ENCODE peak calls at places on chromosome 9, in four cellular contexts. One of them, this sample, is unnamed.

GRCh38 chr9:4615251-4615650 is 46.8 kb upstream of the PLPP6 start:
- DNase-seq in HCT116: no peak
- DNase-seq in GM12878: no peak
- DNase-seq in K562: no peak
- DNase-seq in this sample: no peak

GRCh38 chr9:134487066-134487710 is 154.4 kb upstream of the COL5A1 start:
- DNase-seq in HCT116: no peak
- DNase-seq in GM12878: no peak
- DNase-seq in K562: no peak
- DNase-seq in this sample: no peak

GRCh38 chr9:84471816-84472215 is 131.3 kb upstream of the SLC28A3 start:
- DNase-seq in HCT116: no peak
- DNase-seq in GM12878: no peak
- DNase-seq in K562: no peak
- DNase-seq in this sample: no peak

GRCh38 chr9:11338130-11338529 is 725.3 kb upstream of the PTPRD start:
- DNase-seq in HCT116: no peak
- DNase-seq in GM12878: no peak
- DNase-seq in K562: no peak
- DNase-seq in this sample: no peak

GRCh38 chr9:107198718-107199117 is 84.4 kb upstream of the RAD23B start:
- DNase-seq in HCT116: no peak
- DNase-seq in GM12878: no peak
- DNase-seq in K562: no peak
- DNase-seq in this sample: no peak

GRCh38 chr9:94639045-94639995 is at the start of gene FBP1:
- DNase-seq in HCT116: no peak
- DNase-seq in GM12878: no peak
- DNase-seq in K562: no peak
- DNase-seq in this sample: peak

GRCh38 chr9:109504689-109505088 is 6.6 kb upstream of the PTPN3 start:
- DNase-seq in HCT116: no peak
- DNase-seq in GM12878: no peak
- DNase-seq in K562: no peak
- DNase-seq in this sample: no peak

GRCh38 chr9:4891674-4892073 is 93.4 kb upstream of the JAK2 start:
- DNase-seq in HCT116: no peak
- DNase-seq in GM12878: no peak
- DNase-seq in K562: no peak
- DNase-seq in this sample: no peak

GRCh38 chr9:15278839-15279238 is 28.2 kb downstream of the TTC39B start:
- DNase-seq in HCT116: no peak
- DNase-seq in GM12878: no peak
- DNase-seq in K562: no peak
- DNase-seq in this sample: no peak

GRCh38 chr9:6449645-6450044 is 36.6 kb downstream of the UHRF2 start:
- DNase-seq in HCT116: no peak
- DNase-seq in GM12878: no peak
- DNase-seq in K562: no peak
- DNase-seq in this sample: no peak

GRCh38 chr9:20558609-20559016 is 63.7 kb downstream of the MLLT3 start:
- DNase-seq in HCT116: no peak
- DNase-seq in GM12878: no peak
- DNase-seq in K562: no peak
- DNase-seq in this sample: no peak

GRCh38 chr9:110777201-110777842 is 108.7 kb downstream of the MUSK start:
- DNase-seq in HCT116: no peak
- DNase-seq in GM12878: no peak
- DNase-seq in K562: no peak
- DNase-seq in this sample: no peak

GRCh38 chr9:112822618-112823017 is 68.1 kb downstream of the SLC46A2 start:
- DNase-seq in HCT116: no peak
- DNase-seq in GM12878: no peak
- DNase-seq in K562: no peak
- DNase-seq in this sample: no peak

GRCh38 chr9:87793292-87793691 is 67.4 kb downstream of the CTSL start:
- DNase-seq in HCT116: no peak
- DNase-seq in GM12878: no peak
- DNase-seq in K562: peak
- DNase-seq in this sample: no peak

GRCh38 chr9:31799953-31800609 is 584.4 kb upstream of the ACO1 start:
- DNase-seq in HCT116: peak
- DNase-seq in GM12878: peak
- DNase-seq in K562: no peak
- DNase-seq in this sample: peak

GRCh38 chr9:126491256-126491879 is 122.4 kb upstream of the LMX1B start:
- DNase-seq in HCT116: no peak
- DNase-seq in GM12878: no peak
- DNase-seq in K562: peak
- DNase-seq in this sample: no peak

GRCh38 chr9:8628771-8629170 is 829.2 kb upstream of the DMAC1 start:
- DNase-seq in HCT116: no peak
- DNase-seq in GM12878: no peak
- DNase-seq in K562: no peak
- DNase-seq in this sample: no peak

GRCh38 chr9:8632493-8632892 is 832.9 kb upstream of the DMAC1 start:
- DNase-seq in HCT116: no peak
- DNase-seq in GM12878: no peak
- DNase-seq in K562: no peak
- DNase-seq in this sample: no peak

GRCh38 chr9:8622871-8623270 is 823.3 kb upstream of the DMAC1 start:
- DNase-seq in HCT116: no peak
- DNase-seq in GM12878: no peak
- DNase-seq in K562: no peak
- DNase-seq in this sample: no peak

GRCh38 chr9:8622222-8622802 is 822.7 kb upstream of the DMAC1 start:
- DNase-seq in HCT116: no peak
- DNase-seq in GM12878: no peak
- DNase-seq in K562: no peak
- DNase-seq in this sample: no peak

GRCh38 chr9:8627944-8628679 is 828.5 kb upstream of the DMAC1 start:
- DNase-seq in HCT116: no peak
- DNase-seq in GM12878: no peak
- DNase-seq in K562: no peak
- DNase-seq in this sample: no peak
- TF ChIP-seq EGR1 in HCT116: no peak
- TF ChIP-seq EGR1 in GM12878: no peak
- TF ChIP-seq EGR1 in K562: no peak
- TF ChIP-seq EGR1 in this sample: no peak

DNA sequence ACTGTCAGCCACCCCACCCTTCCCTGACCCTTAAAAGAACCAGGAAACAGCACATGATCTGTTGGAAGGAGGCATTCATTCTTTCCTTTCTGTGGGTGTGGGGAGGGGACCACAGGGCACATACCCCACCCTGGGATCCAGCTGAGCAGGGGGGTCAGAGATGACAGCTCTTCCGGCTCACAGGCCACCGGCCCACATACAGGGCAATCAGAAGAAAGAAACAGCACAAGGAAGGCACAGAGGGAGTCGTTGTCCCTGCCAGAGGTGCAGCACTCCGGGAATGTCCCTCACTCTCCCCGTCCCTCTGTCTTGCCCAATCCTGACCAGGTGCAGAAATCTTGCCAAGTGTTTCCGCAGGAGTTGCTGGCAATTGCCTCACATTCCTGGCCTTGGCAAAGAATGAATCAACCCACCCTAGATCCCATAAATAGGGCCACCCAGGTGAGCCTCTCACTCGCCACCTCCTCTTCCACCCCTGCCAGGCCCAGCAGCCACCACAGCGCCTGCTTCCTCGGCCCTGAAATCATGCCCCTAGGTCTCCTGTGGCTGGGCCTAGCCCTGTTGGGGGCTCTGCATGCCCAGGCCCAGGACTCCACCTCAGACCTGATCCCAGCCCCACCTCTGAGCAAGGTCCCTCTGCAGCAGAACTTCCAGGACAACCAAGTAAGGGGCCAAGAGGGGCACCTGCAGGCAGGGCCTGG is at the start of gene LCN2:
- DNase-seq in HCT116: peak
- DNase-seq in GM12878: no peak
- DNase-seq in K562: peak
- DNase-seq in this sample: no peak
- TF ChIP-seq EGR1 in HCT116: no peak
- TF ChIP-seq EGR1 in GM12878: no peak
- TF ChIP-seq EGR1 in K562: no peak
- TF ChIP-seq EGR1 in this sample: no peak

DNA sequence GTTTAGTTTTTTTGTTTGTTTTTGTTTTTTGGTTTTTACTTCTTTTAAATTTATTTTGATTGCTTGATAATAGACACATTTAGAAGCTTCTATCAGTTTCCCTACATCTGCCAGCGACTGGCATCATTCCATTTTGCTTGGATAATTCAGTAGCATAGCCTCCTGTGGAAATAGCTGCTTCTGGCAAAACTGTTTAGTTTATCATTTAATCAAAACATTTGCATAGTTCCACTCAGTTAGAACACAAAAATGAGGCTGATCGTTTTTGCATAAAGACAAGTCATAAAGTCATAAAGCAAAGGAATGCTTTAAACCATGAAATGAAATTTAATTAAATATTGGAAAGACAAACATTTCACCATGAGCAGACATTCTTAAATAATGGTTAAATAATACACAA is 133.7 kb upstream of the NFIL3 start:
- DNase-seq in HCT116: no peak
- DNase-seq in GM12878: no peak
- DNase-seq in K562: no peak
- DNase-seq in this sample: no peak
- TF ChIP-seq EGR1 in HCT116: no peak
- TF ChIP-seq EGR1 in GM12878: no peak
- TF ChIP-seq EGR1 in K562: no peak
- TF ChIP-seq EGR1 in this sample: no peak

GRCh38 chr9:1639166-1639565 is 376.0 kb upstream of the SMARCA2 start:
- DNase-seq in HCT116: no peak
- DNase-seq in GM12878: no peak
- DNase-seq in K562: no peak
- DNase-seq in this sample: no peak

DNA sequence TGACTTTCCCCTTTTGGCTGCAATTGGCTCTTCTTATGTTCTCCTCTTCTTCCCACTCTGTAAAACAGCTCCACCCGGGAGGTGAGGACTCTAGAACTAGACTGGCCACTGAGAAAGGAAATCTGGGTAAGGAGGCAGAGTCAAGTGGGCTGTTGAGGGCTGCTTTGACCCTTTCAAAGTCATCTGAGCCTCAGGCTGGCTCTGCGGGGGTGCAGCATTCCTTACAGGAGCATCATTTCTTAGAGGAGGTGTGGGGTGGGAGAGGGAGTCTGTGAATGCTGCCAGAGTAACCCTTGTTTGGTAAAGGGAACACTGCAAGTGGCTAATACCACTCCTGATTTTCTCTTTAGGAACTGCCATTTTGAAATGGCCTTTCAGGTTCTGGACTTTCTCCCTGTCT is 377.7 kb upstream of the SMARCA2 start:
- DNase-seq in HCT116: no peak
- DNase-seq in GM12878: no peak
- DNase-seq in K562: no peak
- DNase-seq in this sample: no peak
- TF ChIP-seq EGR1 in HCT116: no peak
- TF ChIP-seq EGR1 in GM12878: no peak
- TF ChIP-seq EGR1 in K562: no peak
- TF ChIP-seq EGR1 in this sample: no peak

DNA sequence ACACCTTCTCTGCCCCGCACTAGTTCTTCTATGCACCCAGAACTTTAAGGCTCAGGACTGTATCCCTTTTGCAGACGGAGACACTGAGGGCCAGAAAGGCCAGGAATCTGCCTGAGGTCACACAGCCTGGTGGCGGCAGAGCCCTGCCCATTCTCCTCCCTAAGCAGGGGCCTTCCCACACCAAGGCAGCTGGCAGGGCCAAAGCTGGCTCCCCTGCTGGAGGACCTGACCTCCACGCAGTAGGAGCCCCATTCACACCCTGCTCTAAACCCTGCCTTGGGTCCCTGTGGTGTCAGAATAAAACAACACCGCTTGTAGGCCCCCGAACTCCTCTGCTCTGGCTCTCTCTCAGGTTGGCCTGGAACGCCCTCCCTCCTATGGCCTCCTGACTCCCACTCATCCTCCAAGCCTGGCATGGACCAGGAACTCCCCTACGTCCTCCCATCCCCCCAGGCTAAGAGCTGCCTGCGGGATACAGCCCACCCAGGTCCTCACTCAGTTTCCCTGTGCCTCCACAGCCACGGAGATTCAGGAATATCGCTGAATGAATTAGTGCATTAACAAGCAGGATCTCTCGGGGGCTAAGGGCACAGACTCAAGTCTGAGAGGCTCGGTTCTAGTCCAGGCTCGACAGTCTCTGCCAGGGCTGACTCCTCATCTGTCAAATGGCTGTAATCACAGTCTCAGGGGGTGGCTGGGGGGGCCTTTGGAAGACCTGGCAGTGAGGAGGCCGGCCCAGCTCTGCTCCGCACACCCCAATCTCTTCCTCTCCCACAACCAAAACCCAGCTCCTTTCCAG is 2.8 kb downstream of the ST6GALNAC6 start:
- DNase-seq in HCT116: no peak
- DNase-seq in GM12878: no peak
- DNase-seq in K562: no peak
- DNase-seq in this sample: no peak
- TF ChIP-seq EGR1 in HCT116: no peak
- TF ChIP-seq EGR1 in GM12878: no peak
- TF ChIP-seq EGR1 in K562: no peak
- TF ChIP-seq EGR1 in this sample: no peak

DNA sequence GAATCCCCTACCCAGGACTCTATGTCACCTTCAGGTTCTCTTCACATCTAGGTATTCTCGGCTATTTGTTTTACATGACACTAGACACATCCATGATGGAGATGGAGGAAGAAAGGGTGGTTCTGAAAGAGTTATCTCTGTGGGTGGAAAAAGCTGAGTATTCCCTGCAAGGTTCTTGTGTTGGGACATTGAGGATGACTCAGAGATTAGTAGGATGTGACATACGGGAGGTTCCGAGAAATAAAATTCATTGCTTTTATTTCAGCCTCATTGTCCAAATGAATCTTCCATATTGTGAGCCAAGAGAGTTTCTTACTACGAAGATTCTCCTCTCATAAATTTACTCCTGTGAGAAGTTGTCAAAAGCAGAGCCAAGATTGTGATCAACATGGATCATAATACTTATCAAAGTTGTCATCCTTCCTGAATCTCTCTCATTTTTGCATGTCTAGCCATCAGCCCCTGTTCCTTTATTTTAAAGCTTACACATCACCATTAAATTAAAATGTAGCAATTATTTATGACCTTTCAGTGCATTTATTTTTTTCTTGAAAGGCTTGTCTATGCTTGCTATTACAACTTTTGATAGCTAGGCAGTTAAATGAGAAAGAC is 370.0 kb downstream of the PSAT1 start:
- DNase-seq in HCT116: no peak
- DNase-seq in GM12878: no peak
- DNase-seq in K562: no peak
- DNase-seq in this sample: no peak
- TF ChIP-seq EGR1 in HCT116: no peak
- TF ChIP-seq EGR1 in GM12878: no peak
- TF ChIP-seq EGR1 in K562: no peak
- TF ChIP-seq EGR1 in this sample: no peak

GRCh38 chr9:114850871-114851270 is 45.0 kb upstream of the TNFSF15 start:
- DNase-seq in HCT116: no peak
- DNase-seq in GM12878: no peak
- DNase-seq in K562: no peak
- DNase-seq in this sample: no peak
- TF ChIP-seq EGR1 in HCT116: no peak
- TF ChIP-seq EGR1 in GM12878: no peak
- TF ChIP-seq EGR1 in K562: no peak
- TF ChIP-seq EGR1 in this sample: no peak